ENCODE peak calls at places on chromosomes 12 and 14, in eight cellular contexts. L is brain microvascular endothelial cell, R is GM12865, P is NT2/D1, Q is cardiac fibroblast, N is cardiac muscle cell, K is heart right ventricle, G is fibroblast of the aortic adventitia. H is an unnamed sample.

GRCh38 chr12:109888179-109889020 is 8.1 kb upstream of the GLTP start:
- DNase-seq in L (peak), R (peak), P (no peak), Q (peak), N (no peak), K (no peak), G (peak), H (peak)

GRCh38 chr12:2147335-2147734 is 94.5 kb downstream of the CACNA1C start:
- DNase-seq in L (no peak), R (no peak), P (no peak), Q (no peak), N (no peak), K (no peak), G (no peak), H (no peak)

GRCh38 chr14:80215756-80216581 is 4.7 kb upstream of the DIO2 start:
- DNase-seq in L (peak), R (no peak), P (no peak), Q (peak), N (no peak), K (peak), G (peak), H (peak)

GRCh38 chr12:26338574-26339572 is 143.5 kb downstream of the SSPN start:
- DNase-seq in L (peak), R (no peak), P (no peak), Q (peak), N (no peak), K (no peak), G (peak), H (peak)

GRCh38 chr14:38723277-38723676 is 379.8 kb downstream of the SEC23A start:
- DNase-seq in L (no peak), R (no peak), P (no peak), Q (no peak), N (no peak), K (no peak), G (no peak), H (no peak)

GRCh38 chr14:90767899-90768298 is 48.3 kb downstream of the TTC7B start:
- DNase-seq in L (no peak), R (no peak), P (no peak), Q (no peak), N (no peak), K (no peak), G (no peak), H (no peak)

GRCh38 chr12:128818065-128819022 is 5.4 kb downstream of the SLC15A4 start:
- DNase-seq in L (peak), R (peak), P (no peak), Q (peak), N (no peak), K (no peak), G (peak), H (peak)

GRCh38 chr12:43060738-43061137 is 471.2 kb upstream of the PRICKLE1 start:
- DNase-seq in L (no peak), R (no peak), P (no peak), Q (no peak), N (no peak), K (no peak), G (peak), H (no peak)

GRCh38 chr12:96050139-96050538 is 14.8 kb upstream of the LTA4H start:
- DNase-seq in L (no peak), R (no peak), P (no peak), Q (no peak), N (no peak), K (no peak), G (no peak), H (no peak)

GRCh38 chr12:96056646-96057455 is 21.5 kb upstream of the LTA4H start:
- DNase-seq in L (no peak), R (no peak), P (no peak), Q (no peak), N (no peak), K (no peak), G (no peak), H (no peak)

GRCh38 chr12:96054262-96054645 is 18.9 kb upstream of the LTA4H start:
- DNase-seq in L (no peak), R (no peak), P (no peak), Q (no peak), N (no peak), K (peak), G (no peak), H (no peak)

GRCh38 chr12:96051756-96052155 is 16.4 kb upstream of the LTA4H start:
- DNase-seq in L (no peak), R (no peak), P (no peak), Q (no peak), N (no peak), K (no peak), G (no peak), H (no peak)

GRCh38 chr12:96053476-96054261 is 18.3 kb upstream of the LTA4H start:
- DNase-seq in L (no peak), R (no peak), P (no peak), Q (no peak), N (no peak), K (no peak), G (no peak), H (no peak)
- H3K4me3 ChIP-seq in L (no peak), R (no peak), P (no peak), Q (no peak), N (no peak), K (no peak), G (no peak), H (no peak)

DNA sequence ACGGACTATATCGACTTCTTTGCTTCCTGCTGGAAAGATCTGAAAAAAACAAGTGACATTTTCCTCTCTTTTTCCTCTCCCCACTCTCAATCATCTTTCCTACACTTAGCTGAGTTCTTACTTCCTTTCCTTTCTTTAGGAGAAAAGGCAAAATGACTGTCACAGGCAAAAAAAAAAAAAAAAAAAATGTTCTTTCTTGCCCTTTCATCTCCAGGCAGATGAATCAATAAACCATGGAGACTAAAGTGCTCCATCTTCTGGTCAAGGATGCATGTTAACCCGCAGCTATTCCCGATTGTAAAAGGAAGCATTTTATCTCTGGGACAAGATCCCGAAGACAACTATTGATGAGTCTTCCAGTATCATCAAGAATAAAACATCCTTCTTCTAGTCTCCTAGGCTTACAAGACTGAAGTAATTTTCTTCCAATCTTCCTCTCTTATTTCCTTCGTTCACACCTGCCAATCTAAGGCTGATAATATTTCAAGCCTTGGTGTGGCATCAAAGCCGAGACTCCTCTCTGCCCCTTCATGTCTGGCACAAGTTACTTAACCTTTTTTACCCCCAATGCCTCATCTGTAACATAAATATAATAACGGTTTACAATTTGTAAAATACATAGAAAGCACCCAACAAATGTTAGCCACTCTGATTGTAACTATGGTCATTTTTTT is 94.2 kb upstream of the PLEKHG7 start:
- DNase-seq in L (peak), R (peak), P (peak), Q (peak), N (peak), K (peak), G (peak), H (peak)
- H3K4me3 ChIP-seq in L (no peak), R (no peak), P (no peak), Q (no peak), N (no peak), K (no peak), G (no peak), H (no peak)

GRCh38 chr12:46409974-46410373 is 37.4 kb upstream of the SLC38A2 start:
- DNase-seq in L (no peak), R (no peak), P (no peak), Q (no peak), N (no peak), K (no peak), G (no peak), H (no peak)

GRCh38 chr12:46406352-46407027 is 33.9 kb upstream of the SLC38A2 start:
- DNase-seq in L (peak), R (no peak), P (no peak), Q (no peak), N (no peak), K (no peak), G (peak), H (no peak)

GRCh38 chr12:46409342-46409741 is 36.8 kb upstream of the SLC38A2 start:
- DNase-seq in L (no peak), R (no peak), P (no peak), Q (no peak), N (no peak), K (no peak), G (no peak), H (no peak)

GRCh38 chr12:46404733-46405132 is 32.2 kb upstream of the SLC38A2 start:
- DNase-seq in L (no peak), R (no peak), P (no peak), Q (no peak), N (no peak), K (no peak), G (no peak), H (no peak)

DNA sequence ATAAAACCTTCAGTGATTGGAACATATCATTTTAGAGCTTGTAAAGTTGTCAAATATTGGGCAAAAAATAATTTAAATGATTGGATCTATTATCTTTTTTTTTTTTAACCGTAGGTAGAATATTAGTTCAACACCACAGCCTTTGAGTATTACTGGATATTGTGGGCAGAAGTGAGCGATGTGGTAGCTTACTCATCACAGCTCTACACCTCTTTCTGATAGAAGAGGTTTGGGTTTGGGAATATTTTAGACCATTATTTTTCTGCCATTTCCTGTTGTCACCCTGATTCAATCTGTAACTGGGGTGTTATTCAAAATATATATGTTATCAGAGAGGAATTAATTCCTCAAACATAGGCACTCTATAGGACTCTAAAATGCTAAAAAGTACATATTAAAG is 34.8 kb upstream of the SLC38A2 start:
- DNase-seq in L (no peak), R (no peak), P (no peak), Q (no peak), N (no peak), K (no peak), G (no peak), H (no peak)
- H3K4me3 ChIP-seq in L (no peak), R (no peak), P (no peak), Q (no peak), N (no peak), K (no peak), G (no peak), H (no peak)

GRCh38 chr14:58631720-58632119 is 6.0 kb upstream of the DACT1 start:
- DNase-seq in L (no peak), R (no peak), P (no peak), Q (no peak), N (no peak), K (no peak), G (no peak), H (no peak)

GRCh38 chr14:58626441-58626840 is 11.3 kb upstream of the DACT1 start:
- DNase-seq in L (no peak), R (no peak), P (no peak), Q (peak), N (no peak), K (no peak), G (peak), H (peak)

GRCh38 chr14:58629273-58629672 is 8.5 kb upstream of the DACT1 start:
- DNase-seq in L (no peak), R (no peak), P (no peak), Q (no peak), N (no peak), K (no peak), G (no peak), H (no peak)

GRCh38 chr14:58625438-58625837 is 12.3 kb upstream of the DACT1 start:
- DNase-seq in L (no peak), R (no peak), P (peak), Q (no peak), N (no peak), K (no peak), G (no peak), H (no peak)

DNA sequence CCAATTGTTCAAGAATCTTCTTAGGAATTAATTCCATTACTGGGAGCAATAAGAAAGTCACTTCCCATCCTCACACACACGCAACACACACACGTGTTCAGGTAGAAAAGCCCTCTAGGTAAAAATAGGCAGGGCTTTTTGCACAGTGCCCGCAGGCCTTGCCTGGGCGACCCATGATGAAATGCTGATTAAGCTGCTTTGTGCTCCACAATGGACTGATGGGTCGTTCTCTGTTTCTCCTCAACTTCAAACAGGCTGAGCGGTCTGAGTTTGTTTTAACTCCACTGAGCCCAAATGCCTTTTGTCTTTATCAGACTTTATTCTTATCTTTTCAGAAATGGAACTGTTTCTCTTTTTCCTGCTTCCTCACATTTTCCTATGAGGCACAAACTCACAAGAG is 9.4 kb upstream of the DACT1 start:
- DNase-seq in L (no peak), R (no peak), P (no peak), Q (no peak), N (peak), K (no peak), G (no peak), H (no peak)
- H3K4me3 ChIP-seq in L (no peak), R (no peak), P (no peak), Q (no peak), N (no peak), K (no peak), G (no peak), H (no peak)

DNA sequence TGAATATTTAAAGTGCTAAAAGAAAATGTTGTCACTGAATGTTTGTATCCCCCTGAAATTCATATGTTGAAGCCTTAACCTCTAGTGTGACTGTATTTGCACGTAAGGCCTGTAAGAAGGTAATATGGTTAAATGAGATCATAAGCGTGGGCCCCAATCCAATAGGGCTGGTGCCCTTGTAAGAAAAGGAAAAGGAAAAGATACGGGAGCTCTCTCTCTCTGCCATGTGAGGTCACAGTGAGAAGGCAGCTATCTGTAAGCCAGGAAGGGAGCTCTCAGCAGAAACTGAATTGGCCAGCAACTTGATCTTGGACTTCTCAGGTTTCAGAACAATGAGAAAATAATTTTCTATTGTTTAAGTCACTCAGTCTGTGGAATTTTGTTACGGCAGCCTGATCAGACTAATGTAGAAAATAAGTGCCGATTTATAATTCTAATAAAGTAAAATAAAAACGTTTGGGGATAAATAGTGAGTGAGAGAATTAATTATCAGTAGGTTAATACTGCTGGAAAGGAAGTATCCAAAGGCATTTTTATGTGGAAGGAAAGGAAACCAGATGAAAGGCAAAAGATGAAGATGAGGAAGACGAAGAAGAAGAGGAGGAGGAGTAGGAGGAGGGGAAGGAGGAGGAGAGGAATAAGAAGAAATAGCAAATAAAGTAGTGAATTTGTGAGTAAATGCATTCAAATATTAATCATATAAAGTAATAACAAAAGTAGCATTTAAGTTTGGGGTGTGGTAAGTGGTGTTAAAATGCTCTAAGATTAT is 188.5 kb upstream of the KRR1 start:
- DNase-seq in L (peak), R (no peak), P (no peak), Q (peak), N (peak), K (peak), G (peak), H (peak)
- H3K4me3 ChIP-seq in L (no peak), R (no peak), P (no peak), Q (no peak), N (no peak), K (no peak), G (no peak), H (no peak)

DNA sequence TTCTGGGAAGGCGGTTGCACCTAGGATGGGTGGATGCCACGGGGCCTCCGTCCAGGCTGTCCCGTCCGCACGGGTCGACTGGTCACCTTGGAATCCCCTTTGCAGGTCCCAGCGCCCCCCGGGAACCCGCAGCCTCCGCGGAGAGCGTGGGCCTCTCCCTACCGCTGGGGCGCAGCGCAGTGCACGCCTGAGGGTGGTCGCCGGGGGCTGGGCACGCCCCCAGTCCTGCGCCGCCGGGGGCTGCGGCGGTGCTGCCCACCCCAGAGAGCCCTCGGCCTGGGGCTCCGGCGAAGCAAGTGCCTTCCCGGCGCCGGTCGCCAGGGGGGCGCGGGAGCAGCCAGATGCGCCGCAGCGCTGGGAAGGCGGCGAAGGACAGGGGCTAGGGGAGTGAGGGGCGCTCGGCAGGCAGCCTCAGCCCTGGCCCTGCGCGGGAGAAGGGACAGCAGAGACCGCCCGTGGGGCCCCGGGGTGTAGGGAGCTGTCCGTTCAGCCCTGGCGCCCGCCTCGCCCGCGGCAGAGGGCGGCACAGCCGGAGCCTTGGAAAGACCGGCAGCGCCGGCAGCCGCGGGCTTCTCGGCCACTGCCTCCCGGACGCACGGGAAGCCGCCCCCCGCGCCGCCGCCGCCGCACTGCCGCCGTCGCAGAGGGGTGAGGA is 527 bp downstream of the ZDHHC22 start:
- DNase-seq in L (no peak), R (no peak), P (no peak), Q (peak), N (peak), K (no peak), G (no peak), H (peak)
- H3K4me3 ChIP-seq in L (peak), R (no peak), P (peak), Q (peak), N (peak), K (peak), G (peak), H (no peak)

GRCh38 chr14:24315807-24316596 is 4.7 kb downstream of the LTB4R start:
- DNase-seq in L (no peak), R (no peak), P (no peak), Q (no peak), N (no peak), K (peak), G (no peak), H (peak)

GRCh38 chr14:24316597-24316950 is 5.3 kb downstream of the LTB4R start:
- DNase-seq in L (no peak), R (no peak), P (no peak), Q (no peak), N (no peak), K (no peak), G (no peak), H (no peak)

GRCh38 chr14:24314377-24315193 is 3.3 kb downstream of the LTB4R start:
- DNase-seq in L (no peak), R (no peak), P (no peak), Q (no peak), N (no peak), K (no peak), G (no peak), H (no peak)

GRCh38 chr14:24313912-24314311 is 2.6 kb downstream of the LTB4R start:
- DNase-seq in L (no peak), R (no peak), P (no peak), Q (no peak), N (no peak), K (no peak), G (no peak), H (no peak)

DNA sequence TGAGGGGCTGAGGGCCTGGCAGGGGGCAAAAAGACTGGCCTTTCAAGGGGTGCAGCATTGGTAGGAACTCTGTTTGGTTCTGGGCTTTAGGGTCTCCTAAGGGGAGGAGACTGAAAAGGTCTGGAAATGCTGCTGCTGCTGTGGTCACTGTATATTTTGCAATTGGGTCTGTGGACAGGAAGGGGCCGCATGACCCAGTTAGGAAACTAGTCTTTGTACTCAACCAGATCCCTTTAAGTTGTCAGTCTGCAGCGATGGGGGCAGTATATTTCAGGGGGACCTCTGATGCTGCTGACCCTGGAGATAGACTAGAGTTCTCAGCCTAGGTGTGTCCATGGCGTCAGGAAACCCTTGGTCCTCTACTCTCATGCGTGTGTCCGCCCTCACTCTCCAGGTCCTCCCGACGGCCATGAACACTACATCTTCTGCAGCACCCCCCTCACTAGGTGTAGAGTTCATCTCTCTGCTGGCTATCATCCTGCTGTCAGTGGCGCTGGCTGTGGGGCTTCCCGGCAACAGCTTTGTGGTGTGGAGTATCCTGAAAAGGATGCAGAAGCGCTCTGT is 4.0 kb downstream of the LTB4R start:
- DNase-seq in L (no peak), R (no peak), P (no peak), Q (no peak), N (no peak), K (no peak), G (no peak), H (no peak)
- H3K4me3 ChIP-seq in L (no peak), R (no peak), P (no peak), Q (no peak), N (no peak), K (no peak), G (no peak), H (no peak)

GRCh38 chr12:48640854-48641253 is 41.2 kb downstream of the KANSL2 start:
- DNase-seq in L (no peak), R (no peak), P (no peak), Q (no peak), N (no peak), K (no peak), G (no peak), H (no peak)
- H3K4me3 ChIP-seq in L (no peak), R (no peak), P (no peak), Q (no peak), N (no peak), K (no peak), G (no peak), H (no peak)

GRCh38 chr12:132450391-132451171 is 39.4 kb upstream of the FBRSL1 start:
- DNase-seq in L (no peak), R (no peak), P (no peak), Q (no peak), N (no peak), K (no peak), G (no peak), H (no peak)
- H3K4me3 ChIP-seq in L (no peak), R (no peak), P (no peak), Q (no peak), N (no peak), K (no peak), G (no peak), H (no peak)